ENCODE peak calls at places on chromosomes 7 and 10, in six cellular contexts. H is NCI-H1092 treated with DMSO at 0.1 percent for 48 hours; G is stimulated activated CD8-positive, alpha-beta memory T cell treated with anti-CD3 and anti-CD28 coated beads, Interleukin-4, amount 100 ng/mL, for 4 hours; I is gastrocnemius medialis; V is GM23248; R is activated naive CD4-positive, alpha-beta T cell treated with anti-CD3 and anti-CD28 coated beads for 36 hours. E is an unnamed sample.

GRCh38 chr7:158061884-158062656 is 525.6 kb downstream of the PTPRN2 start:
- DNase-seq in H (no peak), G (no peak), I (no peak), V (no peak), R (no peak), E (no peak)

GRCh38 chr7:73844131-73844547 is 1.8 kb upstream of the METTL27 start:
- DNase-seq in H (no peak), G (no peak), I (no peak), V (no peak), R (no peak), E (no peak)

GRCh38 chr7:5283421-5284303 is 919 bp downstream of the SLC29A4 start:
- DNase-seq in H (no peak), G (no peak), I (no peak), V (peak), R (no peak), E (no peak)

GRCh38 chr10:58424176-58424575 is 39.0 kb downstream of the TFAM start:
- DNase-seq in H (no peak), G (no peak), I (no peak), V (peak), R (no peak), E (no peak)

GRCh38 chr7:44538093-44538797 is 2.9 kb downstream of the NPC1L1 start:
- DNase-seq in H (no peak), G (no peak), I (no peak), V (no peak), R (no peak), E (no peak)

GRCh38 chr10:5888352-5888751 is 1.3 kb downstream of the ANKRD16 start:
- DNase-seq in H (no peak), G (no peak), I (no peak), V (peak), R (no peak), E (no peak)

GRCh38 chr7:143015926-143016490 is 10.9 kb downstream of the OR9A2 start:
- DNase-seq in H (no peak), G (no peak), I (no peak), V (peak), R (no peak), E (no peak)

GRCh38 chr7:43076189-43076605 is 36.2 kb upstream of the HECW1 start:
- DNase-seq in H (no peak), G (no peak), I (no peak), V (peak), R (peak), E (no peak)

GRCh38 chr7:155644178-155644970 is at the start of gene RBM33:
- DNase-seq in H (peak), G (peak), I (peak), V (peak), R (peak), E (peak)